ENCODE peak calls at places on chromosomes 13 and 19, in six cellular contexts. L, M, C, E, P and W are unnamed samples.

GRCh38 chr19:30319876-30320275 is 52.3 kb upstream of the ZNF536 start:
- DNase-seq in E (no peak), L (no peak), M (no peak), C (no peak), P (no peak), W (no peak)

GRCh38 chr19:15091918-15092753 is 10.1 kb downstream of the OR1I1 start:
- DNase-seq in E (peak), C (peak), P (peak), L (no peak), M (peak), W (peak)

GRCh38 chr19:1745589-1746031 is 7.7 kb upstream of the ONECUT3 start:
- DNase-seq in C (peak), E (peak), M (no peak), P (no peak), L (no peak), W (no peak)

GRCh38 chr13:94009696-94010095 is 469.8 kb downstream of the DCT start:
- DNase-seq in M (no peak), L (no peak), E (no peak), P (no peak), C (no peak), W (no peak)

GRCh38 chr19:45860359-45861259 is 2.3 kb downstream of the SYMPK start:
- DNase-seq in P (no peak), E (no peak), L (no peak), C (no peak), M (no peak), W (no peak)

GRCh38 chr19:40896418-40896796 is 14.4 kb upstream of the CYP2A7 start:
- DNase-seq in L (no peak), M (no peak), C (no peak), E (no peak), P (no peak), W (no peak)

GRCh38 chr13:73065665-73066350 is 7.0 kb downstream of the KLF5 start:
- DNase-seq in L (no peak), E (no peak), P (no peak), C (no peak), M (no peak), W (no peak)

GRCh38 chr13:61252213-61252612 is 163.4 kb downstream of the PCDH20 start:
- DNase-seq in C (no peak), L (no peak), P (no peak), M (no peak), E (no peak), W (no peak)

GRCh38 chr13:51759240-51759639 is 44.7 kb downstream of the DHRS12 start:
- DNase-seq in L (no peak), C (no peak), M (no peak), P (no peak), E (no peak), W (no peak)

GRCh38 chr13:30847697-30848307 is 58.3 kb upstream of the MEDAG start:
- DNase-seq in E (no peak), L (peak), M (no peak), C (no peak), P (no peak), W (no peak)

GRCh38 chr19:3986260-3987041 is 1.2 kb upstream of the EEF2 start:
- DNase-seq in M (peak), E (peak), L (peak), P (no peak), C (peak), W (no peak)
- TF ChIP-seq ZNF274 in M (no peak), E (no peak), L (no peak), P (no peak), C (no peak), W (no peak)

DNA sequence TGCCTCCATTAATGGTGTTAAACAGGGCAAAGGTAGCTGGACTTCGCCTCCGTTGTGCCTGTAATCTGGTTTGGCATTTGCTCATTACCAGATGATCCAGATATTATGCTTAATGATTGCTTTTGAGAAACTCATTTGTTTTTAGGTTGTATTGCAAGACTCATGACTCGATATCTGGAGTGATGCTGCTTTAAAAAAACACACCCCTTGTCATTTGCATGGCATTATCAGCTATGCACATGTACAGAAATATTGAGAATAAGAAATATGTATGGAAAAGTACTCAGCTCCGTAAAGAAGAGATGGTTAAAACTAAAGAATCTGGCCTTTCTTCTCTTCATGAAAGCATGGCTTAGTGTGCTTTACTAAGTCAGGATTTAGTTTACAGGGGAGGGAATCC is 95.0 kb downstream of the ARHGEF7 start:
- DNase-seq in E (no peak), M (no peak), L (no peak), C (no peak), P (no peak), W (no peak)
- TF ChIP-seq ZNF274 in E (no peak), M (no peak), L (no peak), C (no peak), P (no peak), W (no peak)

GRCh38 chr19:17335575-17335974 is 920 bp upstream of the ANO8 start:
- DNase-seq in M (no peak), P (no peak), C (no peak), L (no peak), E (no peak), W (no peak)
- TF ChIP-seq ZNF274 in M (no peak), P (no peak), C (no peak), L (no peak), E (no peak), W (no peak)

DNA sequence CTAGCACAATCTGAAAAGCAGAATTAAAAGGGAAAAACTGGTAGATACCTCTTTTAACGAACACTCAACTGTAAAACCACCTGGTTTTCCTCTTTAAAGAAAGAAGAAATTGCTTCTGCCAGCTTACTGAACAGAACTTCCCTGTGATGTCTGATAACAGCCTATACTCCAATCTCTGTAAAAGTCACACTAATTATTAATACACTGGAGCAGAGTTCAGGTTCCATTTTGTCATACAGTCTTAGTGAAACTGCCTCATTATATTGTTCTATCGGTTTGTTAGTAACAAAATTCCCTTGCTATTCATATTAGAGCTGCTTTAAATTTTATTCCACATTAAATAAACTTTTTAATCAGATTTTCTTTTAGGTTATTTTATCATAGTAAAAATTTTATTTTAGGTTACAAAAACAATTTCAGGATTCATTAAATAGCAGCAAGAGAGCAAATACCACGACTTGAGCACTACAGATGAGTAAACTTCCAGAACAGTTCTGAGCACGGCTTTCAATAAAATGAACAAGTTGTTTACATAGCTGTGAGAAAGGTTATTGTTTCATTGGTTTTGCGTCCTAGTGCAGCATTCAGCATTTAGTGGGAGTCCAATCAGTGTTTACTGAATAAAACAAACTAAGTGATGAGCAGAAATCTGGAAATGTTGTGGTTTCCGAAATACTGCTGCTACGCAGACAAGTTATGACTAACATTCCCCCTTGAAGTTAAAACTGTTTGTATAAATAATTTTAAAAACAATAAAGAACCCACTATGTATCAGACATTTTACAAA is 251.3 kb upstream of the STARD13 start:
- DNase-seq in E (no peak), C (no peak), M (no peak), L (no peak), P (no peak), W (no peak)
- TF ChIP-seq ZNF274 in E (no peak), C (no peak), M (no peak), L (no peak), P (no peak), W (no peak)

GRCh38 chr13:49320975-49321374 is 73.2 kb downstream of the CDADC1 start:
- DNase-seq in M (no peak), E (no peak), C (no peak), P (no peak), L (no peak), W (no peak)
- TF ChIP-seq ZNF274 in M (no peak), E (no peak), C (no peak), P (no peak), L (no peak), W (no peak)